ENCODE peak calls at places on chromosome 4, in eight cellular contexts. L is uterus, R is heart left ventricle, D is suprapubic skin, E is neural progenitor cell, H is left ventricle myocardium inferior, I is OCI-LY7, J is body of pancreas. M is an unnamed sample.
A peak's percentile ranks its signal among the peaks of the same experiment; 100 is the strongest.

GRCh38 chr4:119550857-119551532 is 77.6 kb downstream of the PDE5A start:
- DNase-seq in L (no peak), R (no peak), D (no peak), E (peak; percentile 95), H (no peak), I (no peak), J (no peak), M (no peak)

GRCh38 chr4:105088110-105088879 is 58.4 kb upstream of the TET2 start:
- DNase-seq in L (peak; percentile 22), R (peak; percentile 14), D (no peak), E (peak; percentile 7), H (no peak), I (no peak), J (no peak), M (no peak)

GRCh38 chr4:154018659-154019058 is 229.8 kb upstream of the SFRP2 start:
- DNase-seq in L (no peak), R (no peak), D (no peak), E (peak; percentile 80), H (no peak), I (no peak), J (no peak), M (no peak)

GRCh38 chr4:64598068-64598467 is 188.8 kb upstream of the TECRL start:
- DNase-seq in L (no peak), R (no peak), D (no peak), E (no peak), H (no peak), I (no peak), J (no peak), M (no peak)

GRCh38 chr4:137390707-137391106 is 141.6 kb downstream of the PCDH18 start:
- DNase-seq in L (no peak), R (no peak), D (no peak), E (no peak), H (no peak), I (no peak), J (no peak), M (no peak)

GRCh38 chr4:165079476-165079875 is 25.8 kb downstream of the TRIM75 start:
- DNase-seq in L (no peak), R (peak; percentile 11), D (no peak), E (no peak), H (peak; percentile 43), I (no peak), J (peak; percentile 33), M (no peak)

GRCh38 chr4:147782087-147782781 is 50.3 kb downstream of the ARHGAP10 start:
- DNase-seq in L (no peak), R (no peak), D (no peak), E (no peak), H (no peak), I (no peak), J (no peak), M (no peak)

GRCh38 chr4:139675156-139675555 is 9.5 kb downstream of the MGST2 start:
- DNase-seq in L (no peak), R (no peak), D (no peak), E (no peak), H (no peak), I (peak; percentile 49), J (no peak), M (no peak)

GRCh38 chr4:23943478-23943877 is 53.6 kb upstream of the PPARGC1A start:
- DNase-seq in L (no peak), R (no peak), D (no peak), E (no peak), H (no peak), I (no peak), J (no peak), M (no peak)

GRCh38 chr4:127236875-127237274 is 395.9 kb upstream of the INTU start:
- DNase-seq in L (no peak), R (no peak), D (no peak), E (no peak), H (no peak), I (no peak), J (no peak), M (no peak)

GRCh38 chr4:2867758-2868491 is 24.3 kb downstream of the ADD1 start:
- DNase-seq in L (peak; percentile 29), R (peak; percentile 25), D (no peak), E (peak; percentile 64), H (peak; percentile 33), I (no peak), J (peak; percentile 62), M (no peak)

GRCh38 chr4:8665406-8666360 is 73.1 kb downstream of the CPZ start:
- DNase-seq in L (no peak), R (no peak), D (no peak), E (no peak), H (no peak), I (no peak), J (no peak), M (no peak)

GRCh38 chr4:145423017-145423708 is 58.5 kb upstream of the SMAD1 start:
- DNase-seq in L (no peak), R (no peak), D (no peak), E (no peak), H (no peak), I (no peak), J (no peak), M (no peak)

DNA sequence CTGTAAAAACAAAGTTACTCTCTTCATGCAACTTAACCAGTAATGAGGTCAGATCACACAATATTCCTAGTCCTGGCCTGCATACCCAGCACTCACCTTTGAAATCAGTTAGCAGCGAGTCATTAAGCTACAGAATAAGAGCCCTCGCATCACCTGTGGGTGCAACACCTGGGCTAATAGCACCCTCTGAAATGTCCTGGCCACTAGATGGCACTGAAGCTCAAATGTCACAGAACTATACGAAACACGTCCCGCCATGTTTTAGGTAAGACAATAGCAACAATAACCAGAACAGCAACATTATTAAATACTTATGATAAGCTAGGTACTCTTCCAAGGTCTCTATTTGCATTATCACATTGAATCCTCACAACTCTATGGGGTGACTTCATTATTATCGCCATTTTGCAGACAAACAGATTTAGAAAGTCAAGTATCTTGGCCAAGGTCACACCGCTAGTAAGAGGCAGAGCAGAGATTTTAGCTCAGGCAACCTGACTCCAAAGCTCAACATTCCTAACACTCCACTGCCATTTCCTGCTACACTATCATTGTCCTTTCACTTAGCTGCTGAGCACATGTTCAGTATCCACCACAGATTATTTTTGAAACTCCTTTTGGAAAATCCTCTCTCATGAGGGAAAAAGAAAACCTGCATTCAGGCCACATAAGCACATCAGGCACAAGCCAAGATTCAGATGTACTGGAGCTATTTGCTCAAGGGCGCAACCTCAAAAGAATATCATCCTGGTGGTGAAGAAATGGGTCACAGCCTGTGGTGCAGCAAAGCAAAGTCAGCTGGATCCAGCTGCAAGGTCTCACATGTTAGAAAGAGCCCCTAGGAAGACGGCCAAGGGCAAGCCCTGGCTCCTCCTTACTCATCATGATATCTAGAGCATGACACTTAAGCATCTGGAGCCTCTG is 59.5 kb upstream of the KDR start:
- DNase-seq in L (peak; percentile 42), R (no peak), D (no peak), E (no peak), H (peak; percentile 24), I (peak; percentile 54), J (peak; percentile 55), M (peak; percentile 42)
- TF ChIP-seq CTCF in L (peak; percentile 5), R (no peak), D (no peak), E (peak; percentile 52), H (peak; percentile 38), I (peak; percentile 82), J (peak; percentile 47), M (peak; percentile 2)

DNA sequence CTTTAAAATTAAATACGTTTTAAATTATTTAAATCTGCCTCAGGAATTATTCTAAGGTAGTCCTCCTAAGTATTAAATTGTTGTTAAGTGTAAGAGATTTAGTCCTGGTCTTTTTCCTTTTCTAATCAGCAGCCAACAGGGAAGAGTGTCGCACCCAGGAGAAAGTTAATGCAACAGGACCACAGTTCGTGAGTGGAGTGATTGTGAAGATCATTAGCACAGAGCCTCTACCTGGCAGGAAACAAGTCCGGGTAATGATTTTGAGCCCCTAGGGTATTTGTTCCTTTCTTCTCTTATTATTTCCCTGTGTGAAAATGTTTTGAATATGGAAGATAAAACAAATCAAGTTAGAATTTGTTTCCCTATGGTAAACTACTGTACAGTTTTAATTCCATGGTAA is 13.4 kb downstream of the LARP7 start:
- DNase-seq in L (no peak), R (no peak), D (no peak), E (no peak), H (no peak), I (no peak), J (no peak), M (no peak)
- H3K4me1 ChIP-seq in L (no peaks in the 10 kb centered on the region), R (peaks cover 3% of the 10 kb centered on the region), D (no peaks in the 10 kb centered on the region), E (peaks cover 81% of the 10 kb centered on the region), H (peaks cover 18% of the 10 kb centered on the region), I (no peaks in the 10 kb centered on the region), J (no peaks in the 10 kb centered on the region), M (no peaks in the 10 kb centered on the region)

DNA sequence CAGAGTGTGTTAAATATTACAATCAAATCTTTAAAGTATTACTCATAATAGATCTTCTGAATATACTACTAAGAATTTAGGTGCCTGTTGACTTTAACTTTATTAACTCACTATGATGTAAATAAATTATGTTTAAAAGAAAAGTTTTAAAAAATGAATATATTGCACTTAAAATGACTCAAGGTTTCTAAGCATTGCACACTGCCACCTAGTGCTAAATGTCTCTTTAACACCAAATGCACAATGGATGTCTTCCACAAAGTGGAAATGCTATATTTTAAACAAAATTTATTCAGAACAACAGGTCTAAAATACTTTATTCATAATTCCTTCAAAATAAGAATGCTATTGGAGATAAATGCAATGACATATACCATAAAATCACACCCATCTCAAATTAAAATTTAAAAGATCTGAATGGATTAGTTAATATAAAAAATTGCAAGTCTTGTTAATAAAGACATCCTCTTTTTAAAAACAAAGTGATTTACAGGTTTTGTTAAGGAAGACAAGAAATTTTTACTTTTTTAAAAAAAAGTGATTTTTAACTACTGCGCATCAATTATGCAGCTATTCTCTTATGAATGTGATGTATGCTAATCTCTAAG is 5.5 kb downstream of the INPP4B start:
- DNase-seq in L (no peak), R (no peak), D (no peak), E (peak; percentile 51), H (no peak), I (peak; percentile 14), J (peak; percentile 11), M (no peak)
- H3K4me3 ChIP-seq in L (no peak overlapping the region), R (no peak overlapping the region), D (no peak overlapping the region), E (no peak overlapping the region), H (no peak overlapping the region), I (no peak overlapping the region), J (no peak overlapping the region), M (no peak overlapping the region)

GRCh38 chr4:69471639-69472038 is 24.1 kb downstream of the UGT2B4 start:
- DNase-seq in L (no peak), R (no peak), D (no peak), E (no peak), H (no peak), I (no peak), J (no peak), M (no peak)

GRCh38 chr4:69473699-69474098 is 22.0 kb downstream of the UGT2B4 start:
- DNase-seq in L (no peak), R (no peak), D (no peak), E (no peak), H (no peak), I (no peak), J (no peak), M (no peak)

GRCh38 chr4:69467797-69468196 is 27.9 kb downstream of the UGT2B4 start:
- DNase-seq in L (no peak), R (no peak), D (no peak), E (no peak), H (no peak), I (no peak), J (no peak), M (no peak)

DNA sequence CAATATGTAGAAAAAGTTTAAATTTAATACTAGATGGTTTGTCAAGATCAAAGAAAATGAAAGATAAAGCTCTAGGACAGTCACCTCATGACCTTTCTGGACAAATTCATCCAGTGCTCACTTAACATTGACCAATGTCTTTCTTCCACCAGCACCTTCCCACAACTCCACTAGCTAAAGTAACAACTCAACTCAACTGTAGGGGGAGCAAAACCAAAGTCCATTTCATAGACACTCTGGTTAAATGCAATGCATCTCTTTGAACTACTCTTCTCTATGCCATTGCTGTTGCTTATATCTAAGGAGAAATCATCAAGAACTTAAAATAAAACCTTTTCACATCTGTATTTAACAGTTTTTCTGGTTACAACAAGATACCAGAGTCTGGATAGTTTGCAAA is 25.1 kb downstream of the UGT2B4 start:
- DNase-seq in L (no peak), R (no peak), D (no peak), E (no peak), H (no peak), I (no peak), J (no peak), M (no peak)
- TF ChIP-seq CTCF in L (no peak), R (no peak), D (no peak), E (peak; percentile 40), H (no peak), I (peak; percentile 28), J (no peak), M (no peak)